ENCODE peak calls at places on chromosomes 16 and 17, in six cellular contexts. Y is NB4; A is GM10248; B is SK-MEL-5; U is AG08395; S is activated naive CD8-positive, alpha-beta T cell treated with anti-CD3 and anti-CD28 coated beads, Interleukin-2, amount 50 U/mL, for 24 hours. V is an unnamed sample.

GRCh38 chr16:27515874-27516353 is 33.8 kb downstream of the GTF3C1 start:
- DNase-seq in B (peak), S (peak), U (peak), A (peak), Y (peak), V (peak)

GRCh38 chr16:78455861-78456260 is 356.4 kb downstream of the WWOX start:
- DNase-seq in S (no peak), Y (no peak), A (no peak), U (no peak), B (no peak), V (no peak)

GRCh38 chr17:55161935-55162555 is 102.7 kb upstream of the HLF start:
- DNase-seq in S (no peak), Y (no peak), A (no peak), B (no peak), U (peak), V (no peak)

GRCh38 chr17:36975922-36976515 is 27.3 kb downstream of the AATF start:
- DNase-seq in A (no peak), U (no peak), Y (no peak), S (no peak), B (no peak), V (no peak)

GRCh38 chr17:43713494-43714162 is 45.0 kb downstream of the SOST start:
- DNase-seq in U (peak), S (peak), Y (peak), B (no peak), A (peak), V (peak)

GRCh38 chr17:32596206-32596605 is 109.4 kb downstream of the CDK5R1 start:
- DNase-seq in U (no peak), B (no peak), S (no peak), A (no peak), Y (no peak), V (no peak)

GRCh38 chr16:66961065-66961744 is at the start of gene CES3:
- DNase-seq in Y (peak), A (peak), U (peak), B (peak), S (peak), V (peak)

GRCh38 chr16:3431779-3432219 is 11.5 kb downstream of the ZNF597 start:
- DNase-seq in U (peak), Y (peak), S (peak), B (peak), A (no peak), V (no peak)

GRCh38 chr17:18315498-18316360 is 636 bp downstream of the SMCR8 start:
- DNase-seq in Y (peak), A (no peak), U (no peak), B (no peak), S (no peak), V (no peak)

GRCh38 chr17:71727723-71728122 is 393.1 kb upstream of the SOX9 start:
- DNase-seq in U (no peak), Y (no peak), A (no peak), B (no peak), S (no peak), V (no peak)

GRCh38 chr17:79648181-79648831 is 37.5 kb upstream of the RBFOX3 start:
- DNase-seq in Y (no peak), S (no peak), B (no peak), A (no peak), U (no peak), V (peak)

GRCh38 chr17:4542726-4543191 is 12.4 kb downstream of the MYBBP1A start:
- DNase-seq in U (no peak), A (no peak), Y (no peak), B (no peak), S (no peak), V (no peak)

GRCh38 chr17:77329741-77330531 is 189.2 kb downstream of the SEC14L1 start:
- DNase-seq in U (no peak), B (no peak), A (no peak), S (no peak), Y (no peak), V (no peak)

GRCh38 chr17:35345926-35346771 is 27.3 kb downstream of the SLFN11 start:
- DNase-seq in B (no peak), Y (peak), A (peak), S (peak), U (peak), V (no peak)

V was measured in HEK293T.